ENCODE peak calls at places on chromosomes 16 and 17, in eight cellular contexts. S is cardiac fibroblast, C is lower lobe of right lung, U is stomach, V is AG09309, E is uterus, H is IMR-90, Y is lung. F is an unnamed sample.

GRCh38 chr16:3259829-3260228 is 3.4 kb upstream of the MEFV start:
- DNase-seq in Y (no peak), V (no peak), H (no peak), C (no peak), E (no peak), S (no peak), U (no peak), F (no peak)

GRCh38 chr17:41547378-41547841 is 19.3 kb upstream of the KRT19 start:
- DNase-seq in E (peak), U (no peak), C (no peak), S (no peak), H (no peak), V (no peak), Y (no peak), F (no peak)

GRCh38 chr17:64411999-64412771 is 21.5 kb upstream of the PECAM1 start:
- DNase-seq in H (no peak), Y (peak), V (no peak), U (no peak), S (peak), E (peak), C (peak), F (peak)

GRCh38 chr16:9053006-9053601 is 38.3 kb upstream of the HAPSTR1 start:
- DNase-seq in Y (peak), E (peak), U (peak), V (no peak), S (peak), C (peak), H (peak), F (peak)

GRCh38 chr16:24670623-24671454 is 58.6 kb upstream of the TNRC6A start:
- DNase-seq in H (peak), V (peak), U (no peak), C (peak), E (peak), Y (peak), S (peak), F (peak)

GRCh38 chr17:2395258-2396170 is 5.3 kb downstream of the MNT start:
- DNase-seq in H (peak), C (peak), Y (peak), V (no peak), S (peak), U (no peak), E (no peak), F (peak)

GRCh38 chr16:19291459-19291858 is 5.9 kb downstream of the CLEC19A start:
- DNase-seq in H (no peak), S (peak), E (no peak), V (no peak), C (no peak), Y (no peak), U (no peak), F (no peak)

GRCh38 chr17:70128727-70129238 is 40.5 kb upstream of the KCNJ2 start:
- DNase-seq in H (no peak), V (no peak), U (no peak), S (no peak), C (no peak), E (no peak), Y (no peak), F (no peak)

GRCh38 chr16:81198635-81199034 is 39.9 kb upstream of the BCO1 start:
- DNase-seq in E (no peak), S (peak), V (no peak), Y (no peak), C (no peak), H (no peak), U (no peak), F (no peak)

GRCh38 chr16:11233727-11234376 is 22.2 kb downstream of the SOCS1 start:
- DNase-seq in U (no peak), C (no peak), E (no peak), V (no peak), Y (no peak), H (no peak), S (no peak), F (no peak)

GRCh38 chr16:58614860-58615259 is 14.8 kb downstream of the CNOT1 start:
- DNase-seq in H (no peak), C (no peak), U (no peak), Y (no peak), E (no peak), S (no peak), V (no peak), F (no peak)

GRCh38 chr16:8587065-8587464 is 3.2 kb downstream of the TMEM114 start:
- DNase-seq in C (no peak), E (no peak), V (no peak), S (no peak), Y (no peak), H (no peak), U (no peak), F (no peak)

GRCh38 chr16:79261461-79261860 is 339.1 kb downstream of the MAF start:
- DNase-seq in V (no peak), U (peak), E (no peak), C (peak), S (no peak), Y (no peak), H (no peak), F (no peak)

GRCh38 chr17:41186872-41187271 is 2.2 kb upstream of the KRTAP4-1 start:
- DNase-seq in H (no peak), S (no peak), E (no peak), Y (no peak), U (no peak), C (no peak), V (no peak), F (no peak)

GRCh38 chr17:40022497-40022896 is 7.3 kb downstream of the CSF3 start:
- DNase-seq in C (no peak), Y (no peak), U (no peak), H (no peak), E (no peak), V (no peak), S (no peak), F (no peak)

GRCh38 chr17:65495255-65496060 is 66.0 kb downstream of the AXIN2 start:
- DNase-seq in V (no peak), H (no peak), Y (peak), U (no peak), S (no peak), E (no peak), C (peak), F (no peak)

GRCh38 chr17:62809656-62810055 is 1.5 kb upstream of the MARCHF10 start:
- DNase-seq in C (no peak), E (no peak), S (peak), U (no peak), H (peak), V (no peak), Y (no peak), F (peak)

GRCh38 chr16:15607700-15608396 is 35.1 kb downstream of the MARF1 start:
- DNase-seq in V (no peak), H (peak), Y (no peak), E (no peak), S (peak), C (no peak), U (no peak), F (peak)

GRCh38 chr16:70331588-70332358 is 14.9 kb upstream of the DDX19A start:
- DNase-seq in S (peak), Y (no peak), V (no peak), H (no peak), E (no peak), C (no peak), U (no peak), F (no peak)

GRCh38 chr17:12395733-12396354 is 269.8 kb upstream of the MYOCD start:
- DNase-seq in U (peak), E (no peak), S (peak), C (no peak), Y (peak), H (no peak), V (no peak), F (no peak)

GRCh38 chr17:61805399-61805798 is 57.9 kb downstream of the BRIP1 start:
- DNase-seq in U (no peak), C (no peak), Y (no peak), V (no peak), E (no peak), H (peak), S (peak), F (peak)

GRCh38 chr17:46212634-46213435 is 19.6 kb upstream of the KANSL1 start:
- DNase-seq in S (peak), Y (peak), E (peak), H (peak), U (peak), V (peak), C (no peak), F (peak)

GRCh38 chr17:61007980-61008379 is 330.3 kb downstream of the BCAS3 start:
- DNase-seq in Y (no peak), H (no peak), V (no peak), S (peak), U (peak), E (no peak), C (no peak), F (no peak)

GRCh38 chr17:44065668-44066203 is 735 bp downstream of the LSM12 start:
- DNase-seq in U (no peak), H (no peak), V (no peak), E (no peak), C (peak), S (peak), Y (no peak), F (no peak)

GRCh38 chr17:14498812-14499211 is 197.9 kb downstream of the HS3ST3B1 start:
- DNase-seq in E (no peak), C (no peak), S (no peak), H (no peak), V (no peak), U (no peak), Y (no peak), F (no peak)

GRCh38 chr16:57277586-57277985 is 6.9 kb downstream of the PLLP start:
- DNase-seq in E (no peak), H (peak), V (no peak), Y (peak), S (peak), U (no peak), C (peak), F (peak)

GRCh38 chr16:57147381-57148191 is 38.3 kb downstream of the PSME3IP1 start:
- DNase-seq in E (no peak), U (no peak), H (peak), V (peak), S (peak), Y (no peak), C (no peak), F (peak)

GRCh38 chr16:69935278-69935711 is 15.8 kb upstream of the CLEC18A start:
- DNase-seq in Y (no peak), E (no peak), C (peak), U (no peak), V (no peak), H (no peak), S (no peak), F (no peak)

GRCh38 chr17:219696-220095 is 38.2 kb upstream of the DOC2B start:
- DNase-seq in V (no peak), C (peak), U (no peak), H (no peak), S (no peak), Y (no peak), E (no peak), F (no peak)

GRCh38 chr16:80804451-80805383 is at the start of gene CDYL2:
- DNase-seq in S (peak), V (no peak), U (peak), C (peak), Y (peak), E (no peak), H (peak), F (peak)

GRCh38 chr17:73342549-73343167 is 30.9 kb upstream of the CDC42EP4 start:
- DNase-seq in U (no peak), Y (no peak), H (peak), S (peak), E (no peak), V (no peak), C (no peak), F (peak)

GRCh38 chr16:12868788-12869187 is 32.6 kb upstream of the SHISA9 start:
- DNase-seq in V (no peak), C (no peak), U (no peak), E (no peak), S (no peak), Y (no peak), H (no peak), F (no peak)

GRCh38 chr16:66196770-66197169 is 169.7 kb upstream of the CDH5 start:
- DNase-seq in S (no peak), U (no peak), V (no peak), Y (peak), E (no peak), C (no peak), H (no peak), F (no peak)

GRCh38 chr17:1232331-1232730 is 37.9 kb upstream of the BHLHA9 start:
- DNase-seq in E (no peak), V (no peak), S (no peak), C (no peak), U (no peak), Y (no peak), H (no peak), F (no peak)

GRCh38 chr17:4534928-4535666 is 20.1 kb downstream of the MYBBP1A start:
- DNase-seq in Y (no peak), H (no peak), V (no peak), U (no peak), E (no peak), S (no peak), C (no peak), F (no peak)

GRCh38 chr16:4679854-4680636 is 13.3 kb upstream of the NUDT16L1 start:
- DNase-seq in U (peak), Y (peak), H (peak), V (no peak), C (peak), E (peak), S (no peak), F (no peak)

GRCh38 chr16:28492511-28492910 is 637 bp upstream of the CLN3 start:
- DNase-seq in S (no peak), E (no peak), C (no peak), U (no peak), H (no peak), V (no peak), Y (no peak), F (no peak)
- H3K4me3 ChIP-seq in S (no peak), E (peak), C (peak), U (peak), H (peak), V (no peak), Y (no peak), F (no peak)

GRCh38 chr16:16868727-16869126 is 489.8 kb downstream of the NPIPA7 start:
- DNase-seq in Y (no peak), H (no peak), V (no peak), C (no peak), S (no peak), E (no peak), U (no peak), F (no peak)

GRCh38 chr16:16865374-16865773 is 486.4 kb downstream of the NPIPA7 start:
- DNase-seq in C (no peak), U (no peak), H (no peak), Y (no peak), E (no peak), V (no peak), S (no peak), F (no peak)

GRCh38 chr16:16864536-16864935 is 485.6 kb downstream of the NPIPA7 start:
- DNase-seq in S (no peak), C (no peak), V (no peak), E (no peak), H (no peak), U (no peak), Y (no peak), F (no peak)

GRCh38 chr16:16871196-16871595 is 492.3 kb downstream of the NPIPA7 start:
- DNase-seq in U (no peak), C (no peak), H (no peak), S (no peak), E (no peak), V (no peak), Y (no peak), F (no peak)

GRCh38 chr16:16867994-16868393 is 489.1 kb downstream of the NPIPA7 start:
- DNase-seq in U (no peak), S (no peak), Y (no peak), E (no peak), H (no peak), V (no peak), C (no peak), F (no peak)
- TF ChIP-seq CTCF in U (no peak), S (no peak), Y (no peak), E (no peak), H (no peak), V (no peak), C (no peak), F (no peak)

DNA sequence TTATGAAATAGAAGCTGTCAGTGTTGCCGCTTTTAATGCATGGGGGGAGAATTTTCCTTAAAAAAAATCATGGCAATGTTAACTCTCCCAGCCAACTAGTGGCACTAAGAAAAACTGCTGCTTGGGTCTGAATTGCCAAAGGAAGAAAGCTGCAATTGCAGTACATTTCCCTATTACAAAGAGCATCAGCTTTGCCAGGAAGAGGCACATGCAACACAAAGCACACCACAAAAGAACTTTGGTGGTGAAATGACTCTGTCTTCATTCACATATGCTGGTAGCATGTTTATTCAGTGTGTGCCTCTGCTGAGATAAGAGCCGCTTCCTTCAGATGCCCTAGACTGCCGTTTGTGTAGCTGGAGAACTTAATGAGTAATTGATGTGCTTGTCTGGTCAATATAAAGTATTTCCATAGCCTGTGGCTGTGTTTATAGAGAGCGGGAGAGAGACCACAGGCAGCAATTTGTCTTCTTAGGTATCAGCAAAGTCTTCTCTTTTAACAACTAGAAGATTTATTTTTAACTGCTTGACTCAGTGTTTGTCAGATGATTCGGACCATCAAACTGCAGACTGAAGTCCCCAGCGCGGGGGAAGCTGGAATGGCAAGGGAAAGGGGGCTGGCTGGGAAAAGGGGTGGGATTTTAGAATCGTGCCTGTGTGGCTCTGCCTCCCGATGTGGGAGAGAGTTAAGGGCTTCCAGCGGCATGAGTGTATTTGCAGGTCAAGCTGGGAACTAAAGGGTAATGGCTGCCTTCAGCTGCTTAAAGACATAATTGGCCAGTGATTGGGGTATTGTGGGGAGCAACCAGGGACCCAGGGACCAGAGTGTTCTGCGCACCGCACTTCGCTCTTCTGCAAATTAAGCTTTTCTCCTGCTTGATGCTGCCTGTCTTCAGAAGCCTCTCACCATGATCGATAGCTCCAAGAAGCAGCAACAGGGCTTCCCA is 115.2 kb downstream of the MRTFB start:
- DNase-seq in E (peak), C (no peak), H (peak), Y (no peak), V (peak), S (peak), U (no peak), F (peak)
- H3K4me3 ChIP-seq in E (peak), C (peak), H (peak), Y (peak), V (peak), S (peak), U (peak), F (peak)

GRCh38 chr16:68072038-68072695 is 13.0 kb upstream of the NFATC3 start:
- DNase-seq in Y (no peak), V (no peak), C (no peak), E (peak), U (no peak), S (peak), H (peak), F (peak)
- TF ChIP-seq CTCF in Y (no peak), V (no peak), C (no peak), E (no peak), U (no peak), S (no peak), H (no peak), F (no peak)

GRCh38 chr16:470418-470817 is 45.0 kb downstream of the RAB11FIP3 start:
- DNase-seq in V (no peak), H (no peak), Y (no peak), U (no peak), E (no peak), C (no peak), S (no peak), F (no peak)
- H3K4me3 ChIP-seq in V (no peak), H (no peak), Y (no peak), U (no peak), E (no peak), C (no peak), S (no peak), F (no peak)